ENCODE peak calls at places on chromosomes 6 and 20, in four cellular contexts. X, Z, S and P are unnamed samples.

GRCh38 chr6:157099912-157100593 is 223.3 kb downstream of the TMEM242 start:
- DNase-seq in Z (no peak), S (no peak), X (no peak), P (no peak)

GRCh38 chr6:168053957-168054471 is 25.0 kb downstream of the FRMD1 start:
- DNase-seq in X (no peak), Z (no peak), S (no peak), P (no peak)

GRCh38 chr6:39819226-39819625 is 27.1 kb downstream of the DAAM2 start:
- DNase-seq in S (no peak), Z (no peak), X (no peak), P (no peak)

GRCh38 chr6:45420909-45421699 is 43.4 kb upstream of the SUPT3H start:
- DNase-seq in S (no peak), Z (no peak), X (no peak), P (no peak)

GRCh38 chr6:105545947-105546710 is 143.2 kb upstream of the PREP start:
- DNase-seq in Z (no peak), X (no peak), S (no peak), P (no peak)

GRCh38 chr6:110618591-110619267 is 142.3 kb upstream of the SLC22A16 start:
- DNase-seq in Z (peak; percentile 63), S (no peak), X (no peak), P (no peak)

GRCh38 chr20:11207749-11208502 is 534.1 kb upstream of the JAG1 start:
- DNase-seq in S (no peak), X (no peak), Z (no peak), P (no peak)

GRCh38 chr6:20319520-20320357 is 81.9 kb upstream of the E2F3 start:
- DNase-seq in X (no peak), S (peak; percentile 20), Z (no peak), P (no peak)

GRCh38 chr6:17940151-17940791 is 47.2 kb downstream of the KIF13A start:
- DNase-seq in S (no peak), X (no peak), Z (no peak), P (no peak)

GRCh38 chr6:106511274-106512047 is 117.8 kb downstream of the RTN4IP1 start:
- DNase-seq in S (peak; percentile 28), X (no peak), Z (peak; percentile 81), P (peak; percentile 34)

GRCh38 chr6:77292564-77293546 is 170.4 kb downstream of the HTR1B start:
- DNase-seq in X (no peak), Z (no peak), S (no peak), P (peak; percentile 2)

GRCh38 chr20:25057234-25058050 is 497 bp downstream of the ACSS1 start:
- DNase-seq in Z (peak; percentile 77), S (peak; percentile 74), X (no peak), P (peak; percentile 14)

GRCh38 chr6:154619183-154619582 is 108.7 kb upstream of the CNKSR3 start:
- DNase-seq in S (no peak), X (no peak), Z (no peak), P (no peak)

GRCh38 chr6:149221774-149222070 is 95.8 kb upstream of the TAB2 start:
- DNase-seq in Z (no peak), X (no peak), S (no peak), P (no peak)

GRCh38 chr6:36717231-36717825 is 19.7 kb downstream of the RAB44 start:
- DNase-seq in X (no peak), Z (peak; percentile 38), S (no peak), P (no peak)

GRCh38 chr20:9235518-9235917 is 166.6 kb downstream of the PLCB4 start:
- DNase-seq in X (no peak), S (no peak), Z (no peak), P (no peak)

GRCh38 chr20:18430172-18430826 is 36.5 kb downstream of the DZANK1 start:
- DNase-seq in S (no peak), Z (no peak), X (no peak), P (no peak)

GRCh38 chr20:60116128-60116909 is 158.1 kb downstream of the CDH26 start:
- DNase-seq in S (no peak), X (no peak), Z (no peak), P (no peak)

GRCh38 chr6:169965657-169966311 is 214.4 kb downstream of the ERMARD start:
- DNase-seq in Z (peak; percentile 26), X (no peak), S (no peak), P (no peak)

GRCh38 chr6:136050475-136050874 is 199.0 kb downstream of the PDE7B start:
- DNase-seq in X (no peak), Z (no peak), S (no peak), P (no peak)

GRCh38 chr6:128521302-128521632 is 868 bp upstream of the PTPRK start:
- DNase-seq in Z (no peak), S (no peak), X (no peak), P (no peak)

GRCh38 chr20:51541189-51542032 is 1.1 kb downstream of the NFATC2 start:
- DNase-seq in Z (peak; percentile 76), S (peak; percentile 58), X (peak; percentile 81), P (no peak)

GRCh38 chr6:123850555-123850954 is 46.9 kb downstream of the NKAIN2 start:
- DNase-seq in Z (no peak), S (no peak), X (no peak), P (no peak)

GRCh38 chr20:62215991-62216635 is 4.0 kb downstream of the HRH3 start:
- DNase-seq in Z (no peak), S (no peak), X (no peak), P (no peak)

GRCh38 chr20:57282691-57283361 is 16.4 kb upstream of the BMP7 start:
- DNase-seq in Z (no peak), X (no peak), S (no peak), P (no peak)

GRCh38 chr20:57278457-57278856 is 12.0 kb upstream of the BMP7 start:
- DNase-seq in Z (no peak), X (no peak), S (no peak), P (no peak)

GRCh38 chr20:57283867-57284266 is 17.4 kb upstream of the BMP7 start:
- DNase-seq in Z (no peak), X (no peak), S (no peak), P (no peak)

GRCh38 chr20:57280221-57280620 is 13.8 kb upstream of the BMP7 start:
- DNase-seq in Z (no peak), X (no peak), S (no peak), P (no peak)

GRCh38 chr20:57281900-57282299 is 15.5 kb upstream of the BMP7 start:
- DNase-seq in X (no peak), S (no peak), Z (no peak), P (no peak)
- H3K4me1 ChIP-seq in X (peaks cover 6% of the 10 kb centered on the region), S (no peaks in the 10 kb centered on the region), Z (no peaks in the 10 kb centered on the region), P (peaks cover 4% of the 10 kb centered on the region)

DNA sequence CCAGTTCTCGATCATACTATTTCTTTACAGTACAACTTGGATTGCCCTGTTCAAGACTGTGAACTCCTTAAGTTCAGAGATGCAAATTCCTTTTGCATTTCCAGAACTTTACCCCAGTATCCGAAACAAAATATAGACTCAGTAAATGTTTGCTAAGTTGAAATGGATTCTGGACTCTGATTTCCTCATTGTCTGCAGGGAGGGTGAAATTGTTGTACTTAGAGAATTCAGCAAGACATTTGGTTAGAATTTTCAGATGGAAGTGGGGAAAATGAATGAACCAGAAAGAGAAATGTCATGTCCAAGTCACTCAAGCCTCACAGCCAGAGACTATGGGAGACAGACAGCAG is 14.0 kb downstream of the NEDD9 start:
- DNase-seq in Z (no peak), S (no peak), X (no peak), P (no peak)
- H3K4me1 ChIP-seq in Z (peaks cover 27% of the 10 kb centered on the region), S (peaks cover 35% of the 10 kb centered on the region), X (peaks cover 55% of the 10 kb centered on the region), P (peaks cover 14% of the 10 kb centered on the region)

DNA sequence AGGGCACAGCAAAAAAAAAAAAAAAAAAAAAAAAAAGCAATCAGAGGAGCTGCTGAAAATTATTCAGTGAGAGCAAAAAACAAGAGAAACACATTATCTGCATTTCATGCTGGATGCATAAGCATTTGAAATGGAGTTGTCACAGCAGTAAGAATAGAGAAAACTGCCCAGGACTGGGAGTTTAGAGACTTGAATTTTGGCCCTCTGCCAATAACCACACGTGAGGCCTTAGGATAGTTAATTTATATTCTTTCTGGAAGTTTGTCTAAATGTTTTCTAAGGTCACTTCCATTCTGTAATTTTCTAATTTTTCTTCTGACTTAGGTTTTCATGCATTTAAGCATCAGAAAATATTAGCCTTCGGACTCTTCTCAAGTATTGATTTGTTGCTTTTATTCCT is 246.8 kb upstream of the STXBP5 start:
- DNase-seq in Z (no peak), X (no peak), S (no peak), P (no peak)
- H3K4me1 ChIP-seq in Z (no peaks in the 10 kb centered on the region), X (no peaks in the 10 kb centered on the region), S (no peaks in the 10 kb centered on the region), P (no peaks in the 10 kb centered on the region)

GRCh38 chr6:26428206-26428605 is 12.1 kb upstream of the BTN3A3 start:
- DNase-seq in S (no peak), X (no peak), Z (no peak), P (peak; percentile 89)

GRCh38 chr6:26431258-26432162 is 8.8 kb upstream of the BTN3A3 start:
- DNase-seq in S (no peak), X (peak; percentile 58), Z (no peak), P (no peak)

GRCh38 chr6:26432622-26433021 is 7.7 kb upstream of the BTN3A3 start:
- DNase-seq in S (no peak), X (peak; percentile 27), Z (no peak), P (no peak)

GRCh38 chr6:26427093-26427809 is 13.1 kb upstream of the BTN3A3 start:
- DNase-seq in X (no peak), Z (no peak), S (no peak), P (no peak)

DNA sequence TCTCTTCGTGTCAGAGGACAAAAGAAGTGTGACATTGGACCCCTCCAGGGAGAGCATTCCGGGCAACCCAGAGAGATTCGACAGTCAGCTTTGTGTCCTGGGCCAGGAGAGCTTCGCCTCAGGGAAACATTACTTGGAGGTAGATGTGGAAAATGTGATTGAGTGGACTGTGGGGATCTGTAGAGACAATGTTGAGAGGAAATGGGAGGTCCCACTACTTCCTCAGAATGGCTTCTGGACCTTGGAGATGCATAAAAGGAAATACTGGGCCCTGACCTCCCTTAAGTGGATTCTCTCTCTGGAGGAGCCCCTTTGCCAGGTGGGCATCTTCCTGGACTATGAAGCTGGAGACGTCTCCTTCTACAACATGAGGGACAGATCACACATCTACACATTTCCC is 9.5 kb upstream of the BTN3A3 start:
- DNase-seq in X (no peak), Z (no peak), S (no peak), P (no peak)
- H3K4me1 ChIP-seq in X (no peaks in the 10 kb centered on the region), Z (no peaks in the 10 kb centered on the region), S (no peaks in the 10 kb centered on the region), P (no peaks in the 10 kb centered on the region)

GRCh38 chr20:38098952-38099351 is 65.4 kb downstream of the RPRD1B start:
- DNase-seq in Z (no peak), S (no peak), X (no peak), P (no peak)
- H3K4me1 ChIP-seq in Z (no peaks in the 10 kb centered on the region), S (peaks cover 18% of the 10 kb centered on the region), X (peaks cover 15% of the 10 kb centered on the region), P (peaks cover 13% of the 10 kb centered on the region)

GRCh38 chr20:39961667-39962066 is 727.4 kb downstream of the MAFB start:
- DNase-seq in X (no peak), Z (no peak), S (no peak), P (no peak)
- H3K4me1 ChIP-seq in X (peaks cover 8% of the 10 kb centered on the region), Z (no peaks in the 10 kb centered on the region), S (peaks cover 33% of the 10 kb centered on the region), P (no peaks in the 10 kb centered on the region)